ENCODE peak calls at places on chromosomes 6 and 20, in six cellular contexts. T, K, X, Z, N and D are unnamed samples.
A peak's percentile ranks its signal among the peaks of the same experiment; 100 is the strongest.

GRCh38 chr20:2874456-2874855 is 1.2 kb downstream of the PTPRA start:
- DNase-seq in T (no peak), K (no peak), X (no peak), Z (peak; percentile 51), N (no peak), D (no peak)

GRCh38 chr6:4281341-4282293 is 146.2 kb upstream of the ECI2 start:
- DNase-seq in T (peak; percentile 72), K (peak; percentile 76), X (peak; percentile 28), Z (peak; percentile 51), N (peak; percentile 23), D (peak; percentile 95)

GRCh38 chr20:36390719-36391415 is 84.7 kb downstream of the DLGAP4 start:
- DNase-seq in T (no peak), K (no peak), X (no peak), Z (no peak), N (no peak), D (no peak)

GRCh38 chr6:22078288-22078687 is 218.5 kb downstream of the PRL start:
- DNase-seq in T (no peak), K (no peak), X (no peak), Z (no peak), N (no peak), D (no peak)

GRCh38 chr6:38149526-38149925 is 330.0 kb downstream of the ZFAND3 start:
- DNase-seq in T (peak; percentile 35), K (no peak), X (peak; percentile 81), Z (no peak), N (peak; percentile 90), D (no peak)

GRCh38 chr6:158713469-158713868 is 63.6 kb downstream of the SYTL3 start:
- DNase-seq in T (no peak), K (no peak), X (no peak), Z (no peak), N (no peak), D (no peak)

GRCh38 chr6:111952821-111953535 is 79.7 kb upstream of the FYN start:
- DNase-seq in T (no peak), K (peak; percentile 36), X (no peak), Z (peak; percentile 67), N (no peak), D (peak; percentile 70)

GRCh38 chr20:41170386-41171105 is 33.2 kb downstream of the PLCG1 start:
- DNase-seq in T (no peak), K (no peak), X (no peak), Z (no peak), N (no peak), D (no peak)

GRCh38 chr6:166942393-166943168 is 13.8 kb downstream of the RNASET2 start:
- DNase-seq in T (peak; percentile 63), K (no peak), X (peak; percentile 30), Z (no peak), N (no peak), D (no peak)

GRCh38 chr20:39886650-39887190 is 802.3 kb downstream of the MAFB start:
- DNase-seq in T (no peak), K (no peak), X (no peak), Z (peak; percentile 21), N (no peak), D (no peak)

GRCh38 chr20:58716476-58717277 is 24.1 kb downstream of the NPEPL1 start:
- DNase-seq in T (no peak), K (no peak), X (no peak), Z (no peak), N (no peak), D (no peak)

GRCh38 chr20:63206878-63207277 is 9.1 kb downstream of the YTHDF1 start:
- DNase-seq in T (peak; percentile 41), K (no peak), X (no peak), Z (peak; percentile 38), N (no peak), D (peak; percentile 64)

GRCh38 chr20:47741669-47742345 is 43.5 kb downstream of the SULF2 start:
- DNase-seq in T (no peak), K (no peak), X (no peak), Z (no peak), N (no peak), D (no peak)

GRCh38 chr20:13211956-13212618 is 9.0 kb upstream of the ISM1 start:
- DNase-seq in T (no peak), K (no peak), X (no peak), Z (peak; percentile 25), N (no peak), D (no peak)

GRCh38 chr20:42792052-42792451 is 397.7 kb downstream of the PTPRT start:
- DNase-seq in T (no peak), K (no peak), X (no peak), Z (no peak), N (no peak), D (no peak)

GRCh38 chr6:49327575-49327974 is 135.5 kb downstream of the MMUT start:
- DNase-seq in T (no peak), K (no peak), X (no peak), Z (no peak), N (no peak), D (no peak)

GRCh38 chr6:87483929-87484328 is 11.2 kb downstream of the SLC35A1 start:
- DNase-seq in T (peak; percentile 68), K (peak; percentile 16), X (peak; percentile 15), Z (peak; percentile 15), N (peak; percentile 44), D (peak; percentile 64)

GRCh38 chr6:71619836-71620235 is 266.5 kb upstream of the RIMS1 start:
- DNase-seq in T (no peak), K (no peak), X (no peak), Z (peak; percentile 50), N (no peak), D (no peak)

GRCh38 chr6:26017567-26017966 is 55.0 kb downstream of the TRIM38 start:
- DNase-seq in T (peak; percentile 91), K (peak; percentile 34), X (peak; percentile 90), Z (peak; percentile 96), N (peak; percentile 88), D (peak; percentile 90)

GRCh38 chr6:150880336-150880735 is 14.8 kb downstream of the MTHFD1L start:
- DNase-seq in T (no peak), K (no peak), X (no peak), Z (no peak), N (no peak), D (no peak)

GRCh38 chr6:150830409-150831165 is 34.9 kb upstream of the MTHFD1L start:
- DNase-seq in T (peak; percentile 32), K (no peak), X (no peak), Z (peak; percentile 80), N (no peak), D (no peak)

GRCh38 chr6:18536693-18537092 is 149.5 kb downstream of the RNF144B start:
- DNase-seq in T (no peak), K (no peak), X (no peak), Z (no peak), N (no peak), D (no peak)

GRCh38 chr6:158184598-158184997 is 16.4 kb downstream of the GTF2H5 start:
- DNase-seq in T (peak; percentile 37), K (no peak), X (peak; percentile 14), Z (no peak), N (no peak), D (no peak)

GRCh38 chr6:166500246-166500645 is 86.2 kb downstream of the RAMACL start:
- DNase-seq in T (no peak), K (no peak), X (no peak), Z (no peak), N (no peak), D (no peak)

GRCh38 chr6:167276772-167277533 is 14.2 kb upstream of the UNC93A start:
- DNase-seq in T (no peak), K (no peak), X (no peak), Z (no peak), N (no peak), D (no peak)

GRCh38 chr20:62776692-62777527 is 19.4 kb upstream of the MRGBP start:
- DNase-seq in T (no peak), K (peak; percentile 53), X (no peak), Z (no peak), N (peak; percentile 81), D (peak; percentile 22)

DNA sequence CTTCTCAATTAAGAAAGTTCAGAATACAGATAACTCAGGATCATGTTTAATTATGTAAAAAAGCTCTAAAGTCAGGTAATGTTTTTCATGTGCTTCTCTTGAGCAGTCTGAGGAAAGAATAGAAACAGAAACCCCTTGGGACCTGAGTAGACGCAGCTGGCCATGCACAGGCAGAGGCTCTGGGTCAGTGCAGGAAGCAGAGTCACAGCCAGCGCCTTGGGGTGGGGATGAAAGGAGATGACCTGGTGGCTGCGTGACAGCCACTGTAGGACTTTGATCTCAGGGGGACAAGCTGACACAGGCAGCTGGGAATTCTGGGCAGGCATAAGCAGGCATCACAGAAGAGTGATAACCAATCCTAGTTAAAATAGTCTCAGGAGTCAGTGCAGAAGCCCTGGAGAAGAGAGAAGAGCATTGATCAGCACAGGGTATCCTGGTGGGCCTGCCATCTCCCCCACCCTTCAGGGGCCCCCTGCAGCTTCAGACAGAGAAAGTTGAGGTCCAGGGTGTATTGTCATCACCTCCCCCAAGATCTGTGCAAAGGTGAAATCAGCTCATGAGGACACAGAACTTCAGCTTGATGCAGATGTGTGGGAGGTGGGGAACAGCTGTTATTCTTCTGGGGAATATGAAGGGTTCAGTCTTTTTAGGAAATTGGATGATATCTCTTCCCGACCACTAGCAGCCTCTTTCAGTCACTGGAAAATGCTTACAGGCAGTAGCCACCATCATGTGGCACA is 6.4 kb downstream of the HLA-DQB1 start:
- DNase-seq in T (no peak), K (peak; percentile 79), X (no peak), Z (no peak), N (no peak), D (no peak)
- H3K9me3 ChIP-seq in T (no peaks in the 10 kb centered on the region), K (no peaks in the 10 kb centered on the region), X (no peaks in the 10 kb centered on the region), Z (no peaks in the 10 kb centered on the region), N (no peaks in the 10 kb centered on the region), D (no peaks in the 10 kb centered on the region)

GRCh38 chr6:142945446-142946180 is 637 bp upstream of the HIVEP2 start:
- DNase-seq in T (no peak), K (peak; percentile 28), X (no peak), Z (peak; percentile 83), N (peak; percentile 48), D (no peak)
- TF ChIP-seq EZH2 in T (no peak), K (no peak), X (no peak), Z (no peak), N (no peak), D (no peak)

GRCh38 chr6:95517004-95517403 is 60.3 kb upstream of the MANEA start:
- DNase-seq in T (no peak), K (no peak), X (no peak), Z (no peak), N (no peak), D (no peak)
- H3K9me3 ChIP-seq in T (no peaks in the 10 kb centered on the region), K (no peaks in the 10 kb centered on the region), X (no peaks in the 10 kb centered on the region), Z (no peaks in the 10 kb centered on the region), N (no peaks in the 10 kb centered on the region), D (no peaks in the 10 kb centered on the region)

GRCh38 chr6:935582-935981 is 242.6 kb upstream of the EXOC2 start:
- DNase-seq in T (no peak), K (no peak), X (no peak), Z (no peak), N (no peak), D (no peak)

GRCh38 chr6:934686-935085 is 241.7 kb upstream of the EXOC2 start:
- DNase-seq in T (no peak), K (no peak), X (no peak), Z (no peak), N (no peak), D (no peak)

GRCh38 chr6:939526-940252 is 246.8 kb upstream of the EXOC2 start:
- DNase-seq in T (no peak), K (no peak), X (peak; percentile 9), Z (no peak), N (no peak), D (no peak)

GRCh38 chr6:938271-939046 is 245.5 kb upstream of the EXOC2 start:
- DNase-seq in T (no peak), K (no peak), X (no peak), Z (no peak), N (no peak), D (no peak)

DNA sequence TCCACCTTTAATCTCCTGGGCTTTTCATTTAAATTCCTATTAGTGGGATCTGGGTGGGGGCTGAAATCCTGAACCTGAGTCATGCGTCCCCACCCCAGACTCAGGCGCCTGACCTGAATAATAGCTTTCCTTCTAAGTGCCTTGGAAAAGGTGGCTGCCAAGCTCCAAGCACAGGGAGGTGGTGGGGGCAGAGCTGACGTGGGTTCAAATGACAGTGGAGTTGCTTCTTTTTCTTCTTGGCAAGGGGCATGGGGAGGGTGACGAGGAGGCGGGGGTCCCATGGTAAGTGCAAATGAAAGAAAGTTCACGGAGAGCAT is 246.1 kb upstream of the EXOC2 start:
- DNase-seq in T (no peak), K (no peak), X (no peak), Z (no peak), N (no peak), D (no peak)
- TF ChIP-seq EZH2 in T (no peak), K (no peak), X (no peak), Z (no peak), N (no peak), D (no peak)